ENCODE peak calls at places on chromosome 3, in four cellular contexts. H is neural progenitor cell, V is upper lobe of left lung, D is neuronal stem cell. Z is an unnamed sample. For H3K4me1 and H3K27me3, the result is how much of the 10 kb centered on the place peaks cover.

GRCh38 chr3:148642616-148643015 is 55.1 kb upstream of the AGTR1 start:
- DNase-seq in H (no peak), V (no peak), D (no peak), Z (no peak)

GRCh38 chr3:37823189-37823588 is 38.5 kb upstream of the CTDSPL start:
- DNase-seq in H (no peak), V (no peak), D (no peak), Z (no peak)

GRCh38 chr3:27560484-27561056 is 76.4 kb upstream of the SLC4A7 start:
- DNase-seq in H (peak), V (no peak), D (no peak), Z (no peak)

GRCh38 chr3:177427540-177427939 is 230.3 kb upstream of the TBL1XR1 start:
- DNase-seq in H (no peak), V (no peak), D (no peak), Z (no peak)

GRCh38 chr3:141234283-141234682 is 2.7 kb downstream of the PXYLP1 start:
- DNase-seq in H (no peak), V (no peak), D (no peak), Z (no peak)

GRCh38 chr3:147521646-147522045 is 112.5 kb downstream of the ZIC1 start:
- DNase-seq in H (no peak), V (no peak), D (no peak), Z (no peak)

GRCh38 chr3:105857963-105858362 is 10.8 kb downstream of the CBLB start:
- DNase-seq in H (no peak), V (no peak), D (no peak), Z (no peak)

GRCh38 chr3:117842086-117842485 is 1132.5 kb downstream of the TUSC7 start:
- DNase-seq in H (no peak), V (no peak), D (no peak), Z (peak)

GRCh38 chr3:107521466-107522059 is 1.2 kb upstream of the BBX start:
- DNase-seq in H (no peak), V (no peak), D (no peak), Z (no peak)

GRCh38 chr3:126134219-126134975 is 46.0 kb downstream of the ALDH1L1 start:
- DNase-seq in H (peak), V (peak), D (peak), Z (peak)

GRCh38 chr3:32313723-32314473 is 75.4 kb downstream of the CMTM8 start:
- DNase-seq in H (no peak), V (no peak), D (no peak), Z (peak)

GRCh38 chr3:31434819-31435218 is 97.9 kb upstream of the STT3B start:
- DNase-seq in H (no peak), V (no peak), D (no peak), Z (no peak)

GRCh38 chr3:194138098-194138474 is 2.1 kb downstream of the HES1 start:
- DNase-seq in H (no peak), V (no peak), D (peak), Z (no peak)

GRCh38 chr3:15325228-15325627 is 7.2 kb downstream of the SH3BP5 start:
- DNase-seq in H (peak), V (no peak), D (no peak), Z (no peak)

GRCh38 chr3:134644731-134645514 is 5.9 kb downstream of the KY start:
- DNase-seq in H (peak), V (no peak), D (no peak), Z (no peak)

GRCh38 chr3:146155022-146155421 is 6.0 kb downstream of the PLOD2 start:
- DNase-seq in H (no peak), V (no peak), D (no peak), Z (no peak)

GRCh38 chr3:51792206-51792605 is 13.2 kb upstream of the IQCF6 start:
- DNase-seq in H (no peak), V (no peak), D (no peak), Z (no peak)

DNA sequence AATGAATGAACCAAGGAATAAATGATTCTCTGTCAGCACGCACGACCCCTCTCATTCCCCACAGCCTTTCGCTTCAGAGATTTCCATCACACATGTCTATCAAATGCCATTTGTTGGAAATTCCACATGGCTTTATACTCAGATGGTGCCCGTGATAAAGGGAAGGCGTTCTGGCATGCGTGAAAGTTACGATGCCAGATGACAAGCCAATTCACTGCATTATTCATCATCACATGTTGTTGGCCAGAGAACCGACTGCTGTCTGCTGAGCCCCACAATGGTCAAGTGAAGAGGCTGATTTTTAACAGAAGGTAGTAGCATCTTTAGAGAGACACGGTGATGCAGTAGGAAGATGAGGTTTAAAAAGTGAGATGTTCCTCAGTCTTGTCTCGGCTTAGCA is 74.1 kb upstream of the FRMD4B start:
- DNase-seq in H (no peak), V (no peak), D (no peak), Z (no peak)
- H3K4me1 ChIP-seq in H (under half), V (under half), D (under half), Z (under half)

DNA sequence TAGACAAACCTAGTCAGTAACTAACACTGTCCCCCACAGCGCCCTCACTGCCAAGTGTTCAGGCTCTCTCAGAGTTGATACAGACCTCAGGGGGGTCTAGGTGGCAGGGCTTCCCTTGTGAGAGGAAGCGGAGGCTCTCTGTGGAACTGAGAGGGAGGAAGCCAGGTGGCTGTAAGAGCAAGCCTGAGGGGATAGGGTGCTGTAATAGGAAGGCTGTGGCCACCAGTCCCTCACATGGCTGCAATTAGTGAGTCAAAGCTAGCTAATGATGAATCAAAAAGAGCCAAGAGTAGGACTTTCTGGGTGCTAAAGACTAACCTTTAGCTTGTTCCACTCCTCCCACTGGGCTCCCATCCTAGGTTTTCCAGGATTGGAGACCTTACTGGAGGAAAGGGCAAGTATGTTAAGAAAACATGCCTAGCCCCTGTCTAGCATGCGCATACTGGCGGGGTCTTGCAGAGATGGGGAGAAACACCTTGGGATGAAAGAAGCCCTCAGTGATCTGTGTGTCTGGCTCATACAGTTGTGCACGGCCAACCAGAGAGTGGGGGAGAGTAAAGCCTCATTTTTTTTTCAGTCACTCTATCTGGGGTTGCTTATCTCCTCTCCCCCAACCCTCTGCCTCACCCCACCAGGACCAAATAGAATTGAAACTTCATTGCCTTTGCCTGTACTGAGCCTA is 13.3 kb upstream of the SOX2 start:
- DNase-seq in H (no peak), V (no peak), D (no peak), Z (no peak)
- H3K27me3 ChIP-seq in H (under half), V (under half), D (under half), Z (half or more)

GRCh38 chr3:127207727-127208482 is 15.0 kb downstream of the PRR23E start:
- DNase-seq in H (no peak), V (peak), D (no peak), Z (no peak)
- H3K4me1 ChIP-seq in H (under half), V (under half), D (under half), Z (under half)

GRCh38 chr3:66267031-66267430 is 46.2 kb downstream of the SLC25A26 start:
- DNase-seq in H (no peak), V (no peak), D (no peak), Z (no peak)
- H3K27me3 ChIP-seq in H (under half), V (under half), D (under half), Z (under half)

GRCh38 chr3:58047806-58048205 is 39.6 kb downstream of the FLNB start:
- DNase-seq in H (no peak), V (no peak), D (no peak), Z (no peak)
- H3K4me1 ChIP-seq in H (under half), V (half or more), D (under half), Z (under half)

DNA sequence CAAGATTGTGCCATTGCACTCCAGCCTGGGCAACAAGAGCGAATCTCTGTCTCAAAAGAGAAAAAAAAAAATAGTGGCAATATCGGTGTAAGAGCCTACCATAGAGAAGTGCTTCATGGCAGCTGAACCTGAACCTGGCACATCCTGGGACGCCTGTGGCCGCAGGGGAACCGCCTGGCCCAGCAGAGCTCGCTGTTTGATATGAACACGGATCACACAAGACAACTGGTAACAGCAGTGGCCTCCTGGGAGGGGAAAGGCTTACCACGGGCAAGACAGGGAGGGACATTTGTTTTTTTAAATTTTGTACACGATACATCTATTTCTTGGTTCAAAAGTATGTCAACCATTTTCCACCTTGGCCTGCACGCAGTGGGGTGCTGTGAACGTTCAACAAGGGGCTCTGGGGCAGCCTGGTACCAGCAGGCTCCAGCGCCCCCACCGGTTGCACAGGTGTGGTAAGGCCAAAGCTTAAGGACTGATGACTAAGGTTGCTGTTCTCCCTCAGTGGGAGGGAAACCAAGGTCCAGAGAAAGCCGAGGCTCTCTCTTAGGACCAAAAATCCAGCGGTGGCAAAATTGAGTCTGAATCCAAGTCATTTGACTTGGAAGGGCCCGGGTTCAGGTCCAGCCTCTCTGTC is 21.7 kb upstream of the EPHB3 start:
- DNase-seq in H (no peak), V (no peak), D (no peak), Z (no peak)
- H3K27me3 ChIP-seq in H (under half), V (under half), D (under half), Z (under half)

GRCh38 chr3:122916580-122916979 is 111.0 kb downstream of the SEMA5B start:
- DNase-seq in H (no peak), V (no peak), D (no peak), Z (no peak)
- H3K4me1 ChIP-seq in H (under half), V (under half), D (under half), Z (under half)

Z was measured in A673.